ENCODE peak calls at places on chromosomes 5 and 9, in nine cellular contexts. O, H, M, U, S, R, F, G and D are unnamed samples.
A peak's percentile ranks its signal among the peaks of the same experiment; 100 is the strongest.

GRCh38 chr9:128819716-128820664 is 1.7 kb downstream of the ENDOG start:
- DNase-seq in O (no peak), R (no peak), G (no peak), M (no peak), H (no peak), F (peak; percentile 22), S (no peak), U (peak; percentile 60), D (no peak)

GRCh38 chr5:134463991-134464760 is 52.5 kb upstream of the CDKN2AIPNL start:
- DNase-seq in S (no peak), U (no peak), M (no peak), R (no peak), H (no peak), F (no peak), O (no peak), G (no peak), D (no peak)

GRCh38 chr9:115694014-115694413 is 459.6 kb upstream of the PAPPA start:
- DNase-seq in O (peak; percentile 98), G (no peak), S (no peak), H (no peak), F (peak; percentile 22), U (no peak), M (no peak), R (peak; percentile 93), D (no peak)

GRCh38 chr5:133925866-133926488 is 42.4 kb downstream of the C5orf15 start:
- DNase-seq in F (no peak), H (no peak), R (no peak), S (no peak), M (no peak), U (no peak), G (no peak), O (no peak), D (no peak)

GRCh38 chr5:139287890-139288635 is 5.5 kb upstream of the MATR3 start:
- DNase-seq in G (no peak), U (no peak), F (no peak), R (peak; percentile 50), S (no peak), H (no peak), O (no peak), M (no peak), D (no peak)

GRCh38 chr9:116809656-116810055 is 122.6 kb downstream of the TRIM32 start:
- DNase-seq in H (no peak), S (no peak), M (no peak), R (no peak), G (no peak), O (no peak), F (no peak), U (no peak), D (no peak)

GRCh38 chr5:123035950-123036390 is 555 bp downstream of the PPIC start:
- DNase-seq in O (no peak), F (peak; percentile 80), R (peak; percentile 70), S (no peak), M (no peak), H (peak; percentile 41), U (peak; percentile 41), G (peak; percentile 49), D (peak; percentile 41)

GRCh38 chr5:137342764-137343163 is 156.4 kb downstream of the SPOCK1 start:
- DNase-seq in G (no peak), S (no peak), U (no peak), M (no peak), H (no peak), O (no peak), F (no peak), R (no peak), D (no peak)

GRCh38 chr5:132525299-132525724 is 18.0 kb downstream of the IL5 start:
- DNase-seq in F (no peak), S (peak; percentile 97), U (no peak), M (no peak), H (no peak), G (no peak), R (no peak), O (no peak), D (peak; percentile 32)

GRCh38 chr5:39211773-39212172 is 7.6 kb downstream of the FYB1 start:
- DNase-seq in S (no peak), R (no peak), M (no peak), F (no peak), U (no peak), O (no peak), H (no peak), G (no peak), D (no peak)

GRCh38 chr9:69340631-69341030 is 15.6 kb downstream of the ENTREP1 start:
- DNase-seq in S (no peak), O (no peak), R (no peak), U (no peak), H (no peak), F (no peak), G (no peak), M (no peak), D (no peak)

GRCh38 chr9:18720691-18721090 is 246.7 kb downstream of the ADAMTSL1 start:
- DNase-seq in F (no peak), O (peak; percentile 61), H (no peak), S (no peak), M (peak; percentile 45), G (no peak), U (no peak), R (no peak), D (no peak)

GRCh38 chr5:95281211-95281610 is 3.7 kb downstream of the MCTP1 start:
- DNase-seq in O (no peak), H (no peak), M (no peak), R (no peak), U (no peak), G (no peak), S (no peak), F (no peak), D (no peak)

GRCh38 chr5:59020611-59021285 is 437.9 kb downstream of the RAB3C start:
- DNase-seq in S (no peak), H (no peak), R (no peak), G (no peak), U (no peak), O (no peak), F (no peak), M (no peak), D (no peak)

GRCh38 chr5:173807150-173807784 is 80.9 kb upstream of the CPEB4 start:
- DNase-seq in O (no peak), G (no peak), M (no peak), F (no peak), S (no peak), U (no peak), R (no peak), H (no peak), D (no peak)

GRCh38 chr5:134174841-134175839 is 1.6 kb downstream of the SKP1 start:
- DNase-seq in G (no peak), O (no peak), R (peak; percentile 23), H (no peak), U (no peak), M (no peak), F (peak; percentile 25), S (no peak), D (no peak)

GRCh38 chr5:181173027-181173419 is 25.6 kb downstream of the OR2V2 start:
- DNase-seq in G (no peak), O (no peak), M (no peak), R (no peak), S (no peak), U (no peak), F (no peak), H (no peak), D (no peak)
- TF ChIP-seq CTCF in G (no peak), O (no peak), M (no peak), R (peak; percentile 31), S (peak; percentile 28), U (no peak), F (no peak), H (peak; percentile 28), D (no peak)

GRCh38 chr9:35660966-35661413 is 2.9 kb downstream of the CCDC107 start:
- DNase-seq in H (no peak), S (no peak), M (no peak), O (no peak), F (peak; percentile 78), U (no peak), G (no peak), R (peak; percentile 68), D (no peak)
- TF ChIP-seq CTCF in H (no peak), S (peak; percentile 21), M (peak; percentile 56), O (peak; percentile 56), F (peak; percentile 37), U (peak; percentile 27), G (no peak), R (peak; percentile 57), D (peak; percentile 40)

DNA sequence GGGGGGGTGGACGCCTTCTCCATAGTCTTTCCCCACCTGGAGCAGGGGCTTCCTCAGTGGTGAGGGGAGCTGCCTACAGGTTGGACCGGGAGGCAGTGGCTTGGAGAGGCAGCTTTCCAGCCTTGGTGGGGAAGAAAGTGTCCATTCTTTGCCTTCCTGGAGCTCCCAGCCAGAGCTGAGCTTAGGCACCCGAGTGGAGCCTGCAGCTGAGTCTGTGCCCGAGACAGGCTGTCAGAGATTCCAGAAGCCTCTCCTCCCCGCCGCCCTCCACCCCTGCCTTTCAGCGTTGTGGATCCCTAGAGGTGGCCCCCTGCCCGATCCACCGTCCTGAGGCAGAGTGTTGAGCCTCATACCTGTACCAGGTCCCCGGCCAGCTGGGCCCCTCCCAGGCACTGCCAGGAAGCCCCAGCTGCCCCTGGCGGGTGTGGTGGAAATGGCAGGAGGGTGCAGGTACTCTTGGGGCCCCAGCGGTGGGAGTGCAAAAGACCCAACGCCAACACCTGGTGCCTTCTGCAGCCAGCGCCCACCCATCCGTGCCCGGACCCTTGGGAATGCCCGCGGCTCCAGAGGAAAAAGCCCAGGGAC is 112.0 kb downstream of the RXRA start:
- DNase-seq in U (no peak), O (no peak), H (no peak), R (no peak), S (no peak), M (peak; percentile 34), G (no peak), F (no peak), D (no peak)
- TF ChIP-seq CTCF in U (no peak), O (no peak), H (no peak), R (no peak), S (peak; percentile 6), M (no peak), G (no peak), F (no peak), D (peak; percentile 31)

DNA sequence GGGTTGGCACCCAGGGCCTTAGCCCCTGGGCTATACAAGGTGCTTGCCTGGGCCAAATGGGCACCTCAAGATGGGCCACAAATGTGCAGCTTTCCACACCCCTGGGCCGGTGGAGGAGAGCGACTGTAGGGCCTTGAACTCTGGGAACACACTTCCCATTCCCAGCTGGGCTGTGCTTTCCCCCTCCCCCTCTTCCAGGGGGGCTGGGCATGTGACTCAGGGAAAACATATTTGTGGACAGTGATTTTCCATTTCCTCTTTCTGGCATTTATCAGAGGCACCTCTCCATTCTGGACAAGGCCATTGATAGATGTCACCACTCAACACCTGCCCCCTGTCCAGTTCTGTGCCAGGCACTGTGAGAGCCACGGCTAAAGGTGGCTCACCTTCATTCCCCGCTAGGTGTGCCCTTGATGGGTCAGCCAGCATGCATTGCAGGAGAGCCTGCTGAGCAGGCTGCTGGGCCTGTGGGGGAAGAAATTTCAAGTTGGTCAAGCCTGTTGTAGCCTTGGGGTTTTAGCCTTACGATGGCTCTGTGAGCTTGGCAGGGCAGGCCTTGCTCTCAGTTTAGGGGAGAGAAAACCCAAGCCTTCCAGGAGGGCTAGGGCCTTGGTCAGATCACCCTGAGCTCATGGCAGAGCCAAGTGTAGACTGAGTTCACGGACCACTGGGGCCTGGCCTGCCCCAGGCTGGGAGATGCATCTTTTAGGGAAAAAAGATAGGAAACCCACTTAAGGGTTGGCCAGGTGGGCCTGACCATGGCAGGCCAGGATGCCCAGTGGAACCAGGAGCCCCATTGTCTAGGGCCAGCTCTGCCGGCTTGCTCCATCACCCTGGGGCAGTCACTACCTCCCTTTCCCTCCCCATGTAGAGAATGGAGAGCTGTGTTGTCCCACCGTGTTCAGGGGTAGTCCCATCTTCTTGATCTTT is 113.9 kb downstream of the DAB2IP start:
- DNase-seq in M (peak; percentile 79), G (no peak), F (peak; percentile 84), O (no peak), U (peak; percentile 73), R (peak; percentile 31), S (no peak), H (no peak), D (no peak)
- TF ChIP-seq CTCF in M (no peak), G (no peak), F (no peak), O (no peak), U (no peak), R (no peak), S (no peak), H (no peak), D (no peak)